ENCODE peak calls at places on chromosomes 16 and 17, in four cellular contexts. One of them, this sample, is unnamed.

GRCh38 chr17:40648326-40648968 is 829 bp upstream of the SMARCE1 start:
- DNase-seq in fibroblast of lung: peak; percentile 40
- DNase-seq in DND-41: no peak
- DNase-seq in uterus: no peak
- DNase-seq in this sample: no peak

GRCh38 chr17:77686903-77687302 is 271.6 kb upstream of the TNRC6C start:
- DNase-seq in fibroblast of lung: no peak
- DNase-seq in DND-41: no peak
- DNase-seq in uterus: no peak
- DNase-seq in this sample: no peak

GRCh38 chr17:56793947-56794346 is 39.8 kb downstream of the C17orf67 start:
- DNase-seq in fibroblast of lung: no peak
- DNase-seq in DND-41: no peak
- DNase-seq in uterus: no peak
- DNase-seq in this sample: no peak

GRCh38 chr16:80981103-80981502 is 25.6 kb downstream of the CMC2 start:
- DNase-seq in fibroblast of lung: no peak
- DNase-seq in DND-41: no peak
- DNase-seq in uterus: no peak
- DNase-seq in this sample: no peak

GRCh38 chr16:8958344-8958808 is 5.3 kb downstream of the USP7 start:
- DNase-seq in fibroblast of lung: peak; percentile 40
- DNase-seq in DND-41: peak; percentile 68
- DNase-seq in uterus: no peak
- DNase-seq in this sample: no peak

GRCh38 chr16:28012031-28012445 is 51.5 kb downstream of the GSG1L start:
- DNase-seq in fibroblast of lung: no peak
- DNase-seq in DND-41: no peak
- DNase-seq in uterus: no peak
- DNase-seq in this sample: no peak

GRCh38 chr17:75504347-75505151 is 10.8 kb downstream of the CASKIN2 start:
- DNase-seq in fibroblast of lung: no peak
- DNase-seq in DND-41: no peak
- DNase-seq in uterus: no peak
- DNase-seq in this sample: peak; percentile 54

GRCh38 chr17:63483655-63484575 is 7.1 kb downstream of the ACE start:
- DNase-seq in fibroblast of lung: no peak
- DNase-seq in DND-41: no peak
- DNase-seq in uterus: no peak
- DNase-seq in this sample: no peak

GRCh38 chr17:8745586-8746500 is 1.2 kb upstream of the CCDC42 start:
- DNase-seq in fibroblast of lung: peak; percentile 38
- DNase-seq in DND-41: peak; percentile 72
- DNase-seq in uterus: peak; percentile 64
- DNase-seq in this sample: peak; percentile 82

GRCh38 chr17:27892542-27892865 is 661 bp downstream of the LYRM9 start:
- DNase-seq in fibroblast of lung: peak; percentile 1
- DNase-seq in DND-41: no peak
- DNase-seq in uterus: no peak
- DNase-seq in this sample: no peak

GRCh38 chr16:68309798-68310197 is 948 bp downstream of the SLC7A6OS start:
- DNase-seq in fibroblast of lung: no peak
- DNase-seq in DND-41: no peak
- DNase-seq in uterus: no peak
- DNase-seq in this sample: no peak

GRCh38 chr16:58020628-58021521 is 4.7 kb upstream of the MMP15 start:
- DNase-seq in fibroblast of lung: peak; percentile 62
- DNase-seq in DND-41: peak; percentile 78
- DNase-seq in uterus: peak; percentile 66
- DNase-seq in this sample: peak; percentile 78

GRCh38 chr16:24748242-24748641 is 18.8 kb downstream of the TNRC6A start:
- DNase-seq in fibroblast of lung: peak; percentile 94
- DNase-seq in DND-41: no peak
- DNase-seq in uterus: peak; percentile 68
- DNase-seq in this sample: no peak

GRCh38 chr17:62653002-62653830 is 25.7 kb downstream of the MRC2 start:
- DNase-seq in fibroblast of lung: peak; percentile 55
- DNase-seq in DND-41: peak; percentile 86
- DNase-seq in uterus: peak; percentile 53
- DNase-seq in this sample: peak; percentile 57

GRCh38 chr17:9986754-9987382 is 81.8 kb upstream of the RCVRN start:
- DNase-seq in fibroblast of lung: no peak
- DNase-seq in DND-41: no peak
- DNase-seq in uterus: no peak
- DNase-seq in this sample: no peak

GRCh38 chr17:9985622-9986021 is 80.6 kb upstream of the RCVRN start:
- DNase-seq in fibroblast of lung: no peak
- DNase-seq in DND-41: no peak
- DNase-seq in uterus: no peak
- DNase-seq in this sample: no peak

GRCh38 chr17:9984768-9985167 is 79.7 kb upstream of the RCVRN start:
- DNase-seq in fibroblast of lung: no peak
- DNase-seq in DND-41: no peak
- DNase-seq in uterus: no peak
- DNase-seq in this sample: no peak

GRCh38 chr17:9991351-9991750 is 86.3 kb upstream of the RCVRN start:
- DNase-seq in fibroblast of lung: no peak
- DNase-seq in DND-41: no peak
- DNase-seq in uterus: no peak
- DNase-seq in this sample: no peak

GRCh38 chr17:9987779-9988585 is 82.9 kb upstream of the RCVRN start:
- DNase-seq in fibroblast of lung: peak; percentile 40
- DNase-seq in DND-41: peak; percentile 39
- DNase-seq in uterus: no peak
- DNase-seq in this sample: peak; percentile 54
- H3K4me1 ChIP-seq in fibroblast of lung: no peaks in the 10 kb centered on the region
- H3K4me1 ChIP-seq in DND-41: peaks cover 2% of the 10 kb centered on the region
- H3K4me1 ChIP-seq in uterus: no peaks in the 10 kb centered on the region
- H3K4me1 ChIP-seq in this sample: no peaks in the 10 kb centered on the region

GRCh38 chr16:31055613-31056012 is 18.4 kb downstream of the ZNF668 start:
- DNase-seq in fibroblast of lung: no peak
- DNase-seq in DND-41: no peak
- DNase-seq in uterus: no peak
- DNase-seq in this sample: no peak
- H3K27ac ChIP-seq in fibroblast of lung: no peak overlapping the region
- H3K27ac ChIP-seq in DND-41: no peak overlapping the region
- H3K27ac ChIP-seq in uterus: no peak overlapping the region
- H3K27ac ChIP-seq in this sample: no peak overlapping the region

GRCh38 chr16:51542856-51543510 is 391.9 kb upstream of the SALL1 start:
- DNase-seq in fibroblast of lung: peak; percentile 51
- DNase-seq in DND-41: no peak
- DNase-seq in uterus: no peak
- DNase-seq in this sample: no peak

GRCh38 chr16:51544850-51545467 is 393.9 kb upstream of the SALL1 start:
- DNase-seq in fibroblast of lung: no peak
- DNase-seq in DND-41: no peak
- DNase-seq in uterus: no peak
- DNase-seq in this sample: no peak

GRCh38 chr16:51535591-51535990 is 384.5 kb upstream of the SALL1 start:
- DNase-seq in fibroblast of lung: no peak
- DNase-seq in DND-41: no peak
- DNase-seq in uterus: no peak
- DNase-seq in this sample: no peak

GRCh38 chr16:51538707-51539604 is 387.9 kb upstream of the SALL1 start:
- DNase-seq in fibroblast of lung: peak; percentile 93
- DNase-seq in DND-41: peak; percentile 54
- DNase-seq in uterus: no peak
- DNase-seq in this sample: no peak

DNA sequence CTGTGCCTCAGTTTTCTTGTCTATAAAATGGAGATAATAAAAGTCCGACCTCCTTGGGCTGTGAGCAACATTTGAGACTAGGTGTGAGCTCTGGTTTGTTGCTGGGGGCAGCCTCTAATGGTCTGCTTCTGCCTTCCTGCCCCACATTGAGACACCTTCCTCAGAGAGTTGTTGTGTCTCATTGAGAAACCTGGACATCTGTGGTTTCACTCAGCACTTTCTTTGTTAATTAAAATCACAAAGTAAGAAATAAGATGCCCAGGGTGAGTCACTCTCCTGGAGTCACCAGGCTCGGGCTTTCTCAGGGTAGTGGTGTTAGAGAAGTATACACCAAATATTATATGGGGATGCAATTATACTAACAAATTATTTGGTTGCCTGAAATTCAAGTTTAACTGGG is 389.2 kb upstream of the SALL1 start:
- DNase-seq in fibroblast of lung: peak; percentile 44
- DNase-seq in DND-41: no peak
- DNase-seq in uterus: no peak
- DNase-seq in this sample: no peak
- H3K4me1 ChIP-seq in fibroblast of lung: peaks cover 4% of the 10 kb centered on the region
- H3K4me1 ChIP-seq in DND-41: no peaks in the 10 kb centered on the region
- H3K4me1 ChIP-seq in uterus: no peaks in the 10 kb centered on the region
- H3K4me1 ChIP-seq in this sample: no peaks in the 10 kb centered on the region

GRCh38 chr16:88418869-88419268 is 34.2 kb upstream of the ZFPM1 start:
- DNase-seq in fibroblast of lung: no peak
- DNase-seq in DND-41: no peak
- DNase-seq in uterus: no peak
- DNase-seq in this sample: no peak
- H3K27ac ChIP-seq in fibroblast of lung: no peak overlapping the region
- H3K27ac ChIP-seq in DND-41: no peak overlapping the region
- H3K27ac ChIP-seq in uterus: no peak overlapping the region
- H3K27ac ChIP-seq in this sample: no peak overlapping the region

DNA sequence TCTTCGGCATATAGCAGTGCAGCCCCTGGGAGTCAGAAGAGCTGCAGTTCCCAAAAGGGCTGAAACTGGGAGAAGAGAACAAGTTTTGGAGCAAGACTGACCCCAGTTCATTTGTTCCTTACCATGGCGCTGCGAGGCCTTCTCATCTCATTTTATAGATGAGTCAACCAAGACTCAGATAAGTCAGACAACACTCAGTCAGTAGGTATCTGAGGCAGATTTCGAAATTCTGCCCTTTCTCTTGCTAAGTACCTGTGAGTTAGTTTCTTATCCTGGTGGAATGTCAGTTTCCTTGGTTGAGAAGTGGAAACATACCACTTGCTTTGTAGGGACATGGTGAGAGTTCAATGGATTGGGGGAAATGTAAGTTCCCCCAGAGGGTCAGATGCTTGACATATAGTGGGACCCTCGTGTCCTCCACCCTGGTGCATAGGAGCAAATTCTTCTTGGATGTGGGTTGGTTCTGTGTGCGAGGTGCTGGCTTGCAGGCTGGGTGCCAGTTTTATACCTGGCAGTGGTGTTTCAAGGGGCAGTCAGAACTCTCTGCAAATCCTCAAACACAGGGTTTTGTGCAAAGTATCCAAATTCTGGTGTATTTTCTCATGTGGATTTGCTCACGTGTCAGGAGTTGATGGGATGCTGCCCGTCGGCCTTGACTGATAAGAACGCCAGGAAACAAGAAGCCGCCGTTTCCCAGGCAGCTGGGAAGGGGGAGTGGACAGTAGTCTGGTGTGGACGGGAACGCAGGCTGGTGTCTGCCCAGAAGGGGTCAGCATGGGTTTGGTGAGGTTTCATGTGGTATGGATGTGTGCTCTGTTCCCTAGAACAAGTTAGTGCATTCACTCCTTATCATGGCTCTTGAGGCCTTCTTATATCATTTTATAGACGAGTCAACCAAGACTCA is 61.1 kb upstream of the CIBAR2 start:
- DNase-seq in fibroblast of lung: peak; percentile 85
- DNase-seq in DND-41: no peak
- DNase-seq in uterus: no peak
- DNase-seq in this sample: no peak
- H3K4me1 ChIP-seq in fibroblast of lung: peaks cover 25% of the 10 kb centered on the region
- H3K4me1 ChIP-seq in DND-41: no peaks in the 10 kb centered on the region
- H3K4me1 ChIP-seq in uterus: peaks cover 6% of the 10 kb centered on the region
- H3K4me1 ChIP-seq in this sample: no peaks in the 10 kb centered on the region

GRCh38 chr17:46774108-46774737 is 44.3 kb downstream of the WNT3 start:
- DNase-seq in fibroblast of lung: no peak
- DNase-seq in DND-41: no peak
- DNase-seq in uterus: no peak
- DNase-seq in this sample: no peak
- H3K27ac ChIP-seq in fibroblast of lung: no peak overlapping the region
- H3K27ac ChIP-seq in DND-41: no peak overlapping the region
- H3K27ac ChIP-seq in uterus: no peak overlapping the region
- H3K27ac ChIP-seq in this sample: no peak overlapping the region

GRCh38 chr17:33385713-33386112 is 92.6 kb upstream of the ASIC2 start:
- DNase-seq in fibroblast of lung: no peak
- DNase-seq in DND-41: no peak
- DNase-seq in uterus: no peak
- DNase-seq in this sample: no peak
- H3K4me1 ChIP-seq in fibroblast of lung: no peaks in the 10 kb centered on the region
- H3K4me1 ChIP-seq in DND-41: no peaks in the 10 kb centered on the region
- H3K4me1 ChIP-seq in uterus: no peaks in the 10 kb centered on the region
- H3K4me1 ChIP-seq in this sample: no peaks in the 10 kb centered on the region

GRCh38 chr16:10597184-10597583 is 16.8 kb upstream of the EMP2 start:
- DNase-seq in fibroblast of lung: no peak
- DNase-seq in DND-41: no peak
- DNase-seq in uterus: no peak
- DNase-seq in this sample: no peak
- H3K27ac ChIP-seq in fibroblast of lung: no peak overlapping the region
- H3K27ac ChIP-seq in DND-41: no peak overlapping the region
- H3K27ac ChIP-seq in uterus: no peak overlapping the region
- H3K27ac ChIP-seq in this sample: no peak overlapping the region